ENCODE peak calls at places on chromosome X, in six cellular contexts. I, Y, K, G, O and L are unnamed samples.

GRCh38 chrX:28586891-28587635 is at the start of gene IL1RAPL1:
- DNase-seq in I (peak; percentile 31), G (peak; percentile 1), O (no peak), Y (no peak), K (no peak), L (peak; percentile 24)

GRCh38 chrX:68669094-68669830 is 21.8 kb downstream of the STARD8 start:
- DNase-seq in Y (peak; percentile 28), O (no peak), I (peak; percentile 30), K (no peak), G (no peak), L (no peak)

GRCh38 chrX:155745792-155746191 is 133.0 kb upstream of the TMLHE start:
- DNase-seq in Y (peak; percentile 14), G (no peak), K (peak; percentile 37), I (peak; percentile 30), O (no peak), L (peak; percentile 75)

GRCh38 chrX:114201622-114202021 is 382.3 kb upstream of the HTR2C start:
- DNase-seq in G (no peak), O (no peak), I (no peak), Y (no peak), K (no peak), L (no peak)

GRCh38 chrX:101478366-101478765 is 6.9 kb upstream of the ARMCX4 start:
- DNase-seq in O (no peak), K (no peak), Y (no peak), I (no peak), G (no peak), L (no peak)

GRCh38 chrX:41350976-41351569 is 17.1 kb downstream of the DDX3X start:
- DNase-seq in Y (no peak), O (no peak), K (no peak), G (no peak), I (no peak), L (no peak)

GRCh38 chrX:18899796-18900380 is 84.0 kb downstream of the PHKA2 start:
- DNase-seq in I (peak; percentile 11), G (no peak), Y (no peak), K (no peak), O (no peak), L (no peak)

GRCh38 chrX:8743126-8743732 is 11.3 kb upstream of the ANOS1 start:
- DNase-seq in Y (peak; percentile 22), I (peak; percentile 43), K (peak; percentile 36), O (peak; percentile 48), G (no peak), L (peak; percentile 55)

GRCh38 chrX:122913764-122914163 is 270.3 kb upstream of the GRIA3 start:
- DNase-seq in I (no peak), O (no peak), Y (no peak), K (no peak), G (no peak), L (no peak)

GRCh38 chrX:101482296-101482695 is 3.0 kb upstream of the ARMCX4 start:
- DNase-seq in O (no peak), G (no peak), Y (no peak), K (no peak), I (no peak), L (no peak)

GRCh38 chrX:21373637-21374162 is 518 bp upstream of the CNKSR2 start:
- DNase-seq in I (no peak), K (peak; percentile 26), G (no peak), Y (no peak), O (no peak), L (no peak)

GRCh38 chrX:43881410-43882293 is 598 bp downstream of the MAOB start:
- DNase-seq in I (peak; percentile 24), G (no peak), Y (peak; percentile 52), O (no peak), K (peak; percentile 57), L (no peak)

GRCh38 chrX:152601848-152602616 is 35.7 kb upstream of the GABRQ start:
- DNase-seq in I (peak; percentile 1), O (no peak), G (no peak), Y (no peak), K (no peak), L (peak; percentile 1)

GRCh38 chrX:41603591-41603990 is 85.2 kb upstream of the GPR34 start:
- DNase-seq in G (no peak), Y (no peak), K (no peak), I (no peak), O (no peak), L (no peak)

GRCh38 chrX:120769576-120770341 is 105.9 kb downstream of the CT47B1 start:
- DNase-seq in O (no peak), I (peak; percentile 83), K (no peak), G (no peak), Y (no peak), L (peak; percentile 71)

GRCh38 chrX:83511208-83511607 is 3.1 kb downstream of the POU3F4 start:
- DNase-seq in K (no peak), G (no peak), I (no peak), O (no peak), Y (no peak), L (no peak)

GRCh38 chrX:50747471-50747900 is 66.5 kb downstream of the SHROOM4 start:
- DNase-seq in O (no peak), G (no peak), K (no peak), Y (no peak), I (peak; percentile 30), L (peak; percentile 37)

GRCh38 chrX:14963447-14964236 is 90.4 kb downstream of the MOSPD2 start:
- DNase-seq in Y (no peak), O (no peak), K (no peak), I (peak; percentile 14), G (peak; percentile 56), L (peak; percentile 26)

GRCh38 chrX:150767045-150767395 is 73.8 kb downstream of the MTMR1 start:
- DNase-seq in G (peak; percentile 6), K (no peak), I (peak; percentile 65), O (no peak), Y (no peak), L (no peak)

GRCh38 chrX:145394344-145394743 is 147.0 kb downstream of the SPANXN1 start:
- DNase-seq in G (no peak), I (no peak), O (no peak), K (no peak), Y (no peak), L (no peak)

GRCh38 chrX:4268676-4269075 is 555.2 kb upstream of the PRKX start:
- DNase-seq in G (no peak), K (no peak), O (no peak), Y (no peak), I (no peak), L (no peak)

GRCh38 chrX:130393451-130394074 is 8.1 kb upstream of the GPR119 start:
- DNase-seq in K (peak; percentile 39), Y (no peak), O (peak; percentile 36), I (peak; percentile 56), G (peak; percentile 15), L (peak; percentile 49)

GRCh38 chrX:70301716-70302115 is 11.8 kb downstream of the KIF4A start:
- DNase-seq in Y (no peak), G (no peak), I (peak; percentile 18), O (no peak), K (no peak), L (no peak)

GRCh38 chrX:21740329-21741274 is 17.3 kb downstream of the SMPX start:
- DNase-seq in Y (no peak), G (no peak), K (peak; percentile 75), I (peak; percentile 11), O (no peak), L (no peak)

GRCh38 chrX:40207626-40208025 is 109.9 kb upstream of the BCOR start:
- DNase-seq in K (no peak), O (no peak), Y (no peak), G (no peak), I (peak; percentile 45), L (peak; percentile 1)

GRCh38 chrX:136259543-136259942 is 8.3 kb upstream of the MAP7D3 start:
- DNase-seq in K (no peak), G (no peak), Y (no peak), I (peak; percentile 59), O (no peak), L (peak; percentile 52)
- TF ChIP-seq CTCF in K (no peak), G (no peak), Y (no peak), I (no peak), O (no peak), L (no peak)

DNA sequence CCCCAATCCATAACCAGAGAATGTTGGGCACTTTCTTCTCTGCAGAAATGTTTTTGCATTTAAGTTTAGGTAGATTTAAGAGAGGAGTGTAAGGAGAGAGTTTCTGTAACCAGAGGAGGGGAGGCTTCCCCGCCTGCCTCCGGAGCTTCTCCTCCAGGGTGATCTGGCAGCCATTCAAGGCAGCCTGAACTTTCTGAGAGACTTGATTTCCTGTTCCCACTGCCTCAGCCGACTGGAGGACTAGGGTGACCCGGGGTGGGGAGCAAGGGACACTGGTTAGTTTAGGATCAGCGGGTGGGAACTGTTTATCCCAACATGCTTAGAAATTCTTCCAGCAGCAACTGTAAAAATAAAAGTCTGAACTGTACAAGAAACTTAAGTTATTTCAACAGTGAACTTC is 15.1 kb downstream of the FAM9C start:
- DNase-seq in G (no peak), I (peak; percentile 30), K (peak; percentile 70), O (no peak), Y (peak; percentile 54), L (peak; percentile 15)
- H3K4me3 ChIP-seq in G (no peak overlapping the region), I (no peak overlapping the region), K (no peak overlapping the region), O (no peak overlapping the region), Y (no peak overlapping the region), L (no peak overlapping the region)

GRCh38 chrX:56763556-56764152 is 34.6 kb downstream of the NBDY start:
- DNase-seq in K (peak; percentile 78), O (peak; percentile 84), G (no peak), I (peak; percentile 77), Y (peak; percentile 82), L (no peak)
- TF ChIP-seq CTCF in K (peak; percentile 42), O (peak; percentile 37), G (no peak), I (peak; percentile 37), Y (no peak), L (no peak)

GRCh38 chrX:11438767-11439166 is 145.6 kb downstream of the AMELX start:
- DNase-seq in G (no peak), I (peak; percentile 75), O (no peak), K (no peak), Y (no peak), L (no peak)
- H3K4me3 ChIP-seq in G (no peak overlapping the region), I (no peak overlapping the region), O (no peak overlapping the region), K (no peak overlapping the region), Y (no peak overlapping the region), L (no peak overlapping the region)

GRCh38 chrX:109707322-109707721 is 25.7 kb downstream of the ACSL4 start:
- DNase-seq in I (no peak), G (no peak), Y (no peak), K (no peak), O (no peak), L (no peak)

GRCh38 chrX:109709129-109709631 is 23.9 kb downstream of the ACSL4 start:
- DNase-seq in G (no peak), I (peak; percentile 64), Y (no peak), O (no peak), K (no peak), L (peak; percentile 63)

GRCh38 chrX:109710181-109710580 is 22.9 kb downstream of the ACSL4 start:
- DNase-seq in Y (no peak), G (no peak), I (peak; percentile 14), K (no peak), O (no peak), L (no peak)

DNA sequence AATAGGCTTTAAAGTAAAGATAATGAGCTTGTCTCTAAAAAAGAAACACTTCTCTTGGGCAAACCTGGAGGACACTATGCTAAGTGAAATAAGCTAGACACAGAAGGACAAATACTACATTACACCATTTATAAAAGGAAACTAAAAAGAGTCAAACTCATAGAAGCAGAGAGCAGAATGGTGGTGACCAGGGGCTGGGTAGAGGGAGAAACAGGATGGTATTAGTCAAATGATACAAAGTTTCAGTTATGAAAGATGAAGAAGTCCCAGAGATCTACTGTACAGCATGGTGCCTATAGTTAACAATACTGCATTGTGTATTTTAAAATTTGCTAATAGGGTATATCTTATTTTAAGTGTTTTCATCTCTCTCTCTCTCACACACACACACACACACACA is 28.5 kb downstream of the ACSL4 start:
- DNase-seq in K (no peak), O (no peak), Y (no peak), I (no peak), G (no peak), L (no peak)
- TF ChIP-seq CTCF in K (no peak), O (no peak), Y (no peak), I (no peak), G (no peak), L (no peak)